ENCODE peak calls at places on chromosomes 7 and 10, in six cellular contexts. One of them, this sample, is unnamed.

GRCh38 chr7:107044347-107045194 is at the start of gene PRKAR2B:
- DNase-seq in HL-60: peak
- DNase-seq in tibial artery: peak
- DNase-seq in CD8-positive, alpha-beta memory T cell: peak
- DNase-seq in SJSA1: peak
- DNase-seq in foreskin fibroblast: peak
- DNase-seq in this sample: peak

GRCh38 chr7:101614939-101615302 is 14.2 kb downstream of the MYL10 start:
- DNase-seq in HL-60: no peak
- DNase-seq in CD8-positive, alpha-beta memory T cell: no peak
- DNase-seq in SJSA1: no peak
- DNase-seq in tibial artery: peak
- DNase-seq in foreskin fibroblast: no peak
- DNase-seq in this sample: no peak

GRCh38 chr10:102785818-102786217 is 42.1 kb downstream of the WBP1L start:
- DNase-seq in CD8-positive, alpha-beta memory T cell: no peak
- DNase-seq in tibial artery: no peak
- DNase-seq in foreskin fibroblast: no peak
- DNase-seq in HL-60: peak
- DNase-seq in SJSA1: no peak
- DNase-seq in this sample: no peak

GRCh38 chr10:105691811-105692210 is 1050.7 kb downstream of the SORCS3 start:
- DNase-seq in SJSA1: no peak
- DNase-seq in CD8-positive, alpha-beta memory T cell: no peak
- DNase-seq in tibial artery: no peak
- DNase-seq in HL-60: no peak
- DNase-seq in foreskin fibroblast: no peak
- DNase-seq in this sample: peak

GRCh38 chr10:123301077-123301875 is 147.1 kb downstream of the BUB3 start:
- DNase-seq in HL-60: no peak
- DNase-seq in tibial artery: no peak
- DNase-seq in CD8-positive, alpha-beta memory T cell: no peak
- DNase-seq in foreskin fibroblast: no peak
- DNase-seq in SJSA1: peak
- DNase-seq in this sample: no peak

GRCh38 chr7:113367187-113367586 is 248.8 kb upstream of the SMIM30 start:
- DNase-seq in CD8-positive, alpha-beta memory T cell: no peak
- DNase-seq in tibial artery: no peak
- DNase-seq in HL-60: no peak
- DNase-seq in foreskin fibroblast: no peak
- DNase-seq in SJSA1: no peak
- DNase-seq in this sample: no peak

GRCh38 chr10:75432176-75432575 is 752 bp downstream of the LRMDA start:
- DNase-seq in CD8-positive, alpha-beta memory T cell: no peak
- DNase-seq in tibial artery: no peak
- DNase-seq in SJSA1: no peak
- DNase-seq in HL-60: peak
- DNase-seq in foreskin fibroblast: no peak
- DNase-seq in this sample: no peak

GRCh38 chr10:6130851-6131470 is 42.1 kb downstream of the RBM17 start:
- DNase-seq in CD8-positive, alpha-beta memory T cell: no peak
- DNase-seq in SJSA1: no peak
- DNase-seq in tibial artery: peak
- DNase-seq in HL-60: no peak
- DNase-seq in foreskin fibroblast: peak
- DNase-seq in this sample: no peak

GRCh38 chr7:95693551-95694333 is 78.6 kb upstream of the DYNC1I1 start:
- DNase-seq in CD8-positive, alpha-beta memory T cell: no peak
- DNase-seq in SJSA1: no peak
- DNase-seq in foreskin fibroblast: no peak
- DNase-seq in HL-60: no peak
- DNase-seq in tibial artery: no peak
- DNase-seq in this sample: no peak

GRCh38 chr7:135143874-135144668 is 3.8 kb upstream of the TMEM140 start:
- DNase-seq in SJSA1: no peak
- DNase-seq in CD8-positive, alpha-beta memory T cell: no peak
- DNase-seq in foreskin fibroblast: no peak
- DNase-seq in tibial artery: no peak
- DNase-seq in HL-60: no peak
- DNase-seq in this sample: no peak

GRCh38 chr7:12719141-12719919 is 31.9 kb downstream of the ARL4A start:
- DNase-seq in foreskin fibroblast: peak
- DNase-seq in HL-60: no peak
- DNase-seq in tibial artery: no peak
- DNase-seq in CD8-positive, alpha-beta memory T cell: no peak
- DNase-seq in SJSA1: peak
- DNase-seq in this sample: no peak

GRCh38 chr7:2950578-2950977 is 93.1 kb downstream of the CARD11 start:
- DNase-seq in CD8-positive, alpha-beta memory T cell: no peak
- DNase-seq in tibial artery: no peak
- DNase-seq in HL-60: no peak
- DNase-seq in foreskin fibroblast: no peak
- DNase-seq in SJSA1: no peak
- DNase-seq in this sample: no peak

GRCh38 chr7:128148676-128149075 is 92.4 kb upstream of the LEP start:
- DNase-seq in foreskin fibroblast: no peak
- DNase-seq in CD8-positive, alpha-beta memory T cell: no peak
- DNase-seq in HL-60: no peak
- DNase-seq in tibial artery: no peak
- DNase-seq in SJSA1: no peak
- DNase-seq in this sample: no peak

GRCh38 chr7:4724648-4725013 is 42.5 kb downstream of the FOXK1 start:
- DNase-seq in foreskin fibroblast: peak
- DNase-seq in HL-60: no peak
- DNase-seq in CD8-positive, alpha-beta memory T cell: no peak
- DNase-seq in tibial artery: no peak
- DNase-seq in SJSA1: peak
- DNase-seq in this sample: no peak

GRCh38 chr10:6204341-6205191 is 1.8 kb downstream of the PFKFB3 start:
- DNase-seq in HL-60: no peak
- DNase-seq in SJSA1: peak
- DNase-seq in tibial artery: peak
- DNase-seq in foreskin fibroblast: peak
- DNase-seq in CD8-positive, alpha-beta memory T cell: no peak
- DNase-seq in this sample: no peak

GRCh38 chr7:16719699-16720098 is 33.9 kb upstream of the TSPAN13 start:
- DNase-seq in CD8-positive, alpha-beta memory T cell: no peak
- DNase-seq in tibial artery: no peak
- DNase-seq in HL-60: no peak
- DNase-seq in SJSA1: no peak
- DNase-seq in foreskin fibroblast: no peak
- DNase-seq in this sample: no peak

GRCh38 chr10:30062090-30062489 is 2.7 kb upstream of the JCAD start:
- DNase-seq in SJSA1: peak
- DNase-seq in tibial artery: no peak
- DNase-seq in CD8-positive, alpha-beta memory T cell: no peak
- DNase-seq in foreskin fibroblast: peak
- DNase-seq in HL-60: no peak
- DNase-seq in this sample: no peak

GRCh38 chr7:44145419-44145968 is 4.4 kb upstream of the MYL7 start:
- DNase-seq in HL-60: no peak
- DNase-seq in foreskin fibroblast: peak
- DNase-seq in CD8-positive, alpha-beta memory T cell: peak
- DNase-seq in SJSA1: no peak
- DNase-seq in tibial artery: no peak
- DNase-seq in this sample: no peak

GRCh38 chr7:16594061-16594460 is 51.5 kb downstream of the ANKMY2 start:
- DNase-seq in HL-60: no peak
- DNase-seq in CD8-positive, alpha-beta memory T cell: no peak
- DNase-seq in tibial artery: no peak
- DNase-seq in SJSA1: no peak
- DNase-seq in foreskin fibroblast: peak
- DNase-seq in this sample: no peak

GRCh38 chr7:117946201-117946633 is 73.0 kb upstream of the CTTNBP2 start:
- DNase-seq in tibial artery: no peak
- DNase-seq in foreskin fibroblast: no peak
- DNase-seq in HL-60: no peak
- DNase-seq in SJSA1: no peak
- DNase-seq in CD8-positive, alpha-beta memory T cell: no peak
- DNase-seq in this sample: no peak

GRCh38 chr7:131525820-131526219 is 30.6 kb downstream of the PODXL start:
- DNase-seq in CD8-positive, alpha-beta memory T cell: no peak
- DNase-seq in HL-60: no peak
- DNase-seq in SJSA1: no peak
- DNase-seq in foreskin fibroblast: no peak
- DNase-seq in tibial artery: no peak
- DNase-seq in this sample: no peak

GRCh38 chr10:57898231-57898630 is 369.5 kb downstream of the IPMK start:
- DNase-seq in foreskin fibroblast: no peak
- DNase-seq in tibial artery: no peak
- DNase-seq in HL-60: no peak
- DNase-seq in SJSA1: no peak
- DNase-seq in CD8-positive, alpha-beta memory T cell: no peak
- DNase-seq in this sample: no peak

GRCh38 chr10:113689057-113689456 is 9.3 kb downstream of the CASP7 start:
- DNase-seq in HL-60: no peak
- DNase-seq in SJSA1: no peak
- DNase-seq in CD8-positive, alpha-beta memory T cell: no peak
- DNase-seq in foreskin fibroblast: no peak
- DNase-seq in tibial artery: no peak
- DNase-seq in this sample: no peak
- H3K4me3 ChIP-seq in HL-60: no peak
- H3K4me3 ChIP-seq in SJSA1: no peak
- H3K4me3 ChIP-seq in CD8-positive, alpha-beta memory T cell: no peak
- H3K4me3 ChIP-seq in foreskin fibroblast: no peak
- H3K4me3 ChIP-seq in tibial artery: no peak
- H3K4me3 ChIP-seq in this sample: no peak

GRCh38 chr10:132544744-132545658 is 7.4 kb downstream of the INPP5A start:
- DNase-seq in HL-60: peak
- DNase-seq in CD8-positive, alpha-beta memory T cell: no peak
- DNase-seq in tibial artery: peak
- DNase-seq in foreskin fibroblast: no peak
- DNase-seq in SJSA1: no peak
- DNase-seq in this sample: no peak

GRCh38 chr10:132545659-132546367 is 8.2 kb downstream of the INPP5A start:
- DNase-seq in tibial artery: peak
- DNase-seq in SJSA1: no peak
- DNase-seq in foreskin fibroblast: no peak
- DNase-seq in HL-60: no peak
- DNase-seq in CD8-positive, alpha-beta memory T cell: no peak
- DNase-seq in this sample: no peak

GRCh38 chr10:132542819-132543218 is 5.2 kb downstream of the INPP5A start:
- DNase-seq in foreskin fibroblast: no peak
- DNase-seq in CD8-positive, alpha-beta memory T cell: no peak
- DNase-seq in HL-60: no peak
- DNase-seq in tibial artery: peak
- DNase-seq in SJSA1: no peak
- DNase-seq in this sample: no peak

GRCh38 chr10:132542086-132542775 is 4.6 kb downstream of the INPP5A start:
- DNase-seq in HL-60: no peak
- DNase-seq in CD8-positive, alpha-beta memory T cell: no peak
- DNase-seq in tibial artery: peak
- DNase-seq in SJSA1: no peak
- DNase-seq in foreskin fibroblast: no peak
- DNase-seq in this sample: no peak

GRCh38 chr10:132543916-132544743 is 6.5 kb downstream of the INPP5A start:
- DNase-seq in HL-60: no peak
- DNase-seq in tibial artery: peak
- DNase-seq in SJSA1: no peak
- DNase-seq in foreskin fibroblast: no peak
- DNase-seq in CD8-positive, alpha-beta memory T cell: no peak
- DNase-seq in this sample: no peak
- H3K4me3 ChIP-seq in HL-60: no peak
- H3K4me3 ChIP-seq in tibial artery: peak
- H3K4me3 ChIP-seq in SJSA1: no peak
- H3K4me3 ChIP-seq in foreskin fibroblast: no peak
- H3K4me3 ChIP-seq in CD8-positive, alpha-beta memory T cell: peak
- H3K4me3 ChIP-seq in this sample: no peak

DNA sequence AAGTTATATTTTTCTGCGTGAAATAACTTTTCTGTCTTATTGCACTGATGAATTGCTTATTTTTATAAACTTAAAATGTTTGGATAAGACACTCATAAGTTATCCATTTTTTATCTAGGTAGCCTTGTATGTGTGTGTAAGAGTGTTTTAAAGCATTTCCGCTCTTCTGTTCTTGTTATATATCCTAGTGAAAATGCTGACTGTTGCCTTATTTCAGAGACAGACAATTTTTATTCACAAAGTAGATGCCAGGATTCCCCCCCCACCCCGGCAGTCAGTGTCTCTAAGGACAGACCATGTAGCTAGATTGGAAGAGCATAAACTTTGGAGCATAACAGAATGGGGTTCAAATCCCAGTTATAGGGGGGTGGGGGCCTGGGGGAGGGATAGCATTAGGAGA is 1.6 kb downstream of the SMC3 start:
- DNase-seq in foreskin fibroblast: no peak
- DNase-seq in CD8-positive, alpha-beta memory T cell: no peak
- DNase-seq in HL-60: no peak
- DNase-seq in SJSA1: no peak
- DNase-seq in tibial artery: no peak
- DNase-seq in this sample: no peak
- H3K4me3 ChIP-seq in foreskin fibroblast: peak
- H3K4me3 ChIP-seq in CD8-positive, alpha-beta memory T cell: no peak
- H3K4me3 ChIP-seq in HL-60: peak
- H3K4me3 ChIP-seq in SJSA1: peak
- H3K4me3 ChIP-seq in tibial artery: peak
- H3K4me3 ChIP-seq in this sample: peak

DNA sequence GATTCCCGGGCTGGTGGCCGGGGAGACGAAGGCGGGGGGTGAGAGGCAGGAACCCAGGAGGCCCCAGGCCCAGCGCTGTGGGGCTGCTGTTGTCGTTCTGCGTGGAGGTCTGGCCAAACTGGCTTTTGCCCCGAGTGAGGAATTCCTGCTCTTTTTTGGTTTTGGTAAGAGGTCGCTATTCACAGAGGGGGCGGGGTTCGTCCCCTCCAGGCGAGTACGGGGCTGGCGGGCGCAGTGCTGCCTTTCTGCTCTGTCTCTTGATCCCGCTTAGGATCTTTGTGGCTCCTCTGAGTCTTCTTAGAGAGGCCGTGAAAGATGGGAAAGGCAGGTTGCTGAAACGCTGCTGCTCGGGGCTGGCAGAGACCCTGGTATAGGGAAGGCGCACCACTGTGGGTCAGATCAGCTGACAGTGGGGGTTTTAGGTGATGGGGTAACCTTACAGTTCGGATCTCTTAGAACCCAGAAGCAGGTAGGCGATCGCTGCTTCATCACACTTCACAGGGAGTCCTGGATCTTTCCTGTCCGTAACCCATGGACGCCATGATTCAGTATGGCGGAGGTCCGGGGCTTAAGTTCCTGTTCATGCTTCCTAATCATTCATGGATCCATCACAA is 136.7 kb downstream of the KIF20B start:
- DNase-seq in SJSA1: no peak
- DNase-seq in tibial artery: no peak
- DNase-seq in foreskin fibroblast: no peak
- DNase-seq in HL-60: no peak
- DNase-seq in CD8-positive, alpha-beta memory T cell: no peak
- DNase-seq in this sample: no peak
- H3K4me3 ChIP-seq in SJSA1: no peak
- H3K4me3 ChIP-seq in tibial artery: peak
- H3K4me3 ChIP-seq in foreskin fibroblast: peak
- H3K4me3 ChIP-seq in HL-60: peak
- H3K4me3 ChIP-seq in CD8-positive, alpha-beta memory T cell: peak
- H3K4me3 ChIP-seq in this sample: no peak